ENCODE peak calls at places on chromosomes 16 and 17, in six cellular contexts. D is effector CD4-positive, alpha-beta T cell; Z is caudate nucleus; A is ELR; F is activated CD8-positive, alpha-beta memory T cell treated with anti-CD3 and anti-CD28 coated beads, Interleukin-2, amount 50 U/mL, for 48 hours; J is anterior cingulate cortex. W is an unnamed sample.

GRCh38 chr17:48515925-48516900 is 14.6 kb downstream of the HOXB1 start:
- DNase-seq in D (no peak), Z (no peak), A (no peak), F (no peak), J (no peak), W (no peak)

GRCh38 chr16:4402439-4403132 is 13.8 kb downstream of the CORO7 start:
- DNase-seq in D (peak; percentile 56), Z (peak; percentile 81), A (peak; percentile 79), F (peak; percentile 92), J (peak; percentile 66), W (peak; percentile 78)

GRCh38 chr17:78839762-78840529 is 668 bp downstream of the USP36 start:
- DNase-seq in D (peak; percentile 19), Z (no peak), A (peak; percentile 63), F (peak; percentile 78), J (no peak), W (no peak)

GRCh38 chr17:17785407-17785806 is 51.4 kb downstream of the SREBF1 start:
- DNase-seq in D (no peak), Z (peak; percentile 31), A (no peak), F (no peak), J (no peak), W (no peak)

GRCh38 chr17:17645961-17646360 is 35.3 kb upstream of the RAI1 start:
- DNase-seq in D (no peak), Z (no peak), A (no peak), F (no peak), J (no peak), W (no peak)

GRCh38 chr17:7023576-7024401 is 939 bp downstream of the BCL6B start:
- DNase-seq in D (peak; percentile 93), Z (peak; percentile 52), A (peak; percentile 82), F (peak; percentile 98), J (peak; percentile 30), W (peak; percentile 90)

GRCh38 chr16:76265434-76266045 is 11.7 kb upstream of the CNTNAP4 start:
- DNase-seq in D (no peak), Z (no peak), A (peak; percentile 17), F (peak; percentile 49), J (no peak), W (peak; percentile 1)

GRCh38 chr17:82767041-82767754 is 15.3 kb downstream of the TBCD start:
- DNase-seq in D (peak; percentile 27), Z (peak; percentile 46), A (peak; percentile 69), F (peak; percentile 75), J (peak; percentile 7), W (peak; percentile 55)

GRCh38 chr16:49067776-49068175 is 213.9 kb downstream of the CBLN1 start:
- DNase-seq in D (no peak), Z (no peak), A (no peak), F (no peak), J (no peak), W (no peak)

GRCh38 chr17:79840204-79840988 is 1.2 kb upstream of the CBX4 start:
- DNase-seq in D (no peak), Z (no peak), A (peak; percentile 45), F (peak; percentile 63), J (no peak), W (no peak)

GRCh38 chr17:19024101-19025078 is 19.8 kb upstream of the FAM83G start:
- DNase-seq in D (no peak), Z (no peak), A (peak; percentile 92), F (no peak), J (no peak), W (no peak)

GRCh38 chr16:51762081-51762995 is 611.3 kb upstream of the SALL1 start:
- DNase-seq in D (no peak), Z (peak; percentile 81), A (peak; percentile 72), F (peak; percentile 90), J (peak; percentile 57), W (peak; percentile 22)

GRCh38 chr17:82247175-82247823 is 18.5 kb downstream of the SLC16A3 start:
- DNase-seq in D (no peak), Z (no peak), A (no peak), F (no peak), J (no peak), W (no peak)

GRCh38 chr16:84487358-84487757 is 17.1 kb downstream of the MEAK7 start:
- DNase-seq in D (no peak), Z (no peak), A (no peak), F (peak; percentile 18), J (no peak), W (no peak)

GRCh38 chr17:40319651-40320550 is 10.9 kb downstream of the RARA start:
- DNase-seq in D (peak; percentile 85), Z (no peak), A (no peak), F (peak; percentile 81), J (no peak), W (no peak)

GRCh38 chr16:86256995-86257394 is 253.3 kb upstream of the FOXF1 start:
- DNase-seq in D (no peak), Z (no peak), A (no peak), F (no peak), J (no peak), W (no peak)

GRCh38 chr17:12050646-12051225 is 30.1 kb downstream of the MAP2K4 start:
- DNase-seq in D (no peak), Z (no peak), A (no peak), F (no peak), J (no peak), W (no peak)

GRCh38 chr16:73949574-73950348 is 346.9 kb upstream of the PSMD7 start:
- DNase-seq in D (no peak), Z (no peak), A (peak; percentile 39), F (no peak), J (no peak), W (peak; percentile 40)

GRCh38 chr17:32998893-32999240 is 7.2 kb downstream of the SPACA3 start:
- DNase-seq in D (no peak), Z (no peak), A (peak; percentile 52), F (no peak), J (no peak), W (peak; percentile 20)

GRCh38 chr16:86664518-86665318 is 86.4 kb downstream of the FOXL1 start:
- DNase-seq in D (no peak), Z (no peak), A (peak; percentile 99), F (peak; percentile 69), J (no peak), W (no peak)

W was measured in COLO829.